ENCODE peak calls at places on chromosome 12, in four cellular contexts. G is non-pigmented ciliary epithelial cell, S is Right ventricle myocardium superior, Z is mucosa of gallbladder. B is an unnamed sample.

GRCh38 chr12:49410833-49411232 is 43.6 kb downstream of the SPATS2 start:
- DNase-seq in Z (no peak), G (no peak), S (no peak), B (no peak)

GRCh38 chr12:87439990-87440827 is 589.0 kb downstream of the C12orf50 start:
- DNase-seq in G (peak), S (no peak), Z (peak), B (no peak)

GRCh38 chr12:92193063-92193462 is 47.4 kb upstream of the BTG1 start:
- DNase-seq in G (no peak), Z (no peak), S (no peak), B (no peak)

GRCh38 chr12:117012189-117012805 is 86.9 kb downstream of the TESC start:
- DNase-seq in S (no peak), G (no peak), Z (no peak), B (no peak)

GRCh38 chr12:45729233-45730115 is at the start of gene ARID2:
- DNase-seq in G (no peak), S (peak), Z (peak), B (no peak)

GRCh38 chr12:122944588-122944987 is 21.7 kb downstream of the ABCB9 start:
- DNase-seq in Z (peak), S (no peak), G (no peak), B (no peak)

GRCh38 chr12:53399896-53400295 is 19.9 kb downstream of the SP1 start:
- DNase-seq in G (no peak), S (no peak), Z (no peak), B (peak)

GRCh38 chr12:68572650-68573049 is 38.0 kb upstream of the RAP1B start:
- DNase-seq in G (no peak), Z (no peak), S (no peak), B (no peak)

GRCh38 chr12:103505371-103506236 is 9.8 kb upstream of the C12orf42 start:
- DNase-seq in G (no peak), S (no peak), Z (no peak), B (no peak)

GRCh38 chr12:15372313-15372712 is 50.0 kb downstream of the PTPRO start:
- DNase-seq in G (no peak), S (no peak), Z (no peak), B (no peak)

GRCh38 chr12:122355702-122356101 is 66.8 kb downstream of the CLIP1 start:
- DNase-seq in G (no peak), Z (no peak), S (no peak), B (no peak)

GRCh38 chr12:50637870-50638481 is 125.9 kb upstream of the ATF1 start:
- DNase-seq in S (no peak), G (no peak), Z (no peak), B (no peak)

GRCh38 chr12:93608313-93608712 is 35.8 kb downstream of the SOCS2 start:
- DNase-seq in Z (no peak), G (no peak), S (no peak), B (no peak)

GRCh38 chr12:125134576-125134975 is 69.3 kb downstream of the AACS start:
- DNase-seq in Z (no peak), S (no peak), G (no peak), B (no peak)

GRCh38 chr12:21710944-21711343 is 53.3 kb upstream of the LDHB start:
- DNase-seq in Z (no peak), G (no peak), S (no peak), B (no peak)

GRCh38 chr12:108884116-108885012 is 4.5 kb downstream of the DAO start:
- DNase-seq in Z (peak), S (peak), G (no peak), B (no peak)

GRCh38 chr12:53344824-53345485 is 8.8 kb upstream of the SP7 start:
- DNase-seq in Z (peak), S (peak), G (no peak), B (no peak)

GRCh38 chr12:71947645-71948105 is 9.0 kb downstream of the TPH2 start:
- DNase-seq in G (no peak), Z (peak), S (no peak), B (no peak)

GRCh38 chr12:75889214-75889613 is 142.4 kb downstream of the PHLDA1 start:
- DNase-seq in G (no peak), S (no peak), Z (no peak), B (no peak)

GRCh38 chr12:124456652-124457152 is 110.7 kb downstream of the NCOR2 start:
- DNase-seq in Z (no peak), G (no peak), S (peak), B (no peak)

GRCh38 chr12:125092872-125093680 is 27.8 kb downstream of the AACS start:
- DNase-seq in Z (peak), G (no peak), S (peak), B (no peak)

GRCh38 chr12:26701604-26702215 is 131.3 kb downstream of the ITPR2 start:
- DNase-seq in Z (no peak), S (no peak), G (no peak), B (no peak)

GRCh38 chr12:9632766-9633165 is 25.1 kb upstream of the KLRB1 start:
- DNase-seq in G (no peak), S (no peak), Z (no peak), B (no peak)

GRCh38 chr12:123914726-123915345 is 57.8 kb downstream of the CCDC92 start:
- DNase-seq in Z (no peak), G (no peak), S (no peak), B (no peak)

GRCh38 chr12:80551897-80552296 is 107.9 kb downstream of the PTPRQ start:
- DNase-seq in G (peak), Z (no peak), S (no peak), B (no peak)

GRCh38 chr12:132219323-132219722 is 75.1 kb downstream of the NOC4L start:
- DNase-seq in Z (no peak), G (no peak), S (no peak), B (no peak)

GRCh38 chr12:92337128-92337527 is 191.5 kb upstream of the BTG1 start:
- DNase-seq in S (no peak), G (no peak), Z (no peak), B (no peak)

GRCh38 chr12:69095765-69096477 is 143.4 kb upstream of the CPSF6 start:
- DNase-seq in Z (no peak), G (no peak), S (no peak), B (no peak)

GRCh38 chr12:4909734-4910501 is at the start of gene KCNA1:
- DNase-seq in Z (no peak), S (peak), G (no peak), B (no peak)

GRCh38 chr12:46224401-46224800 is 44.4 kb downstream of the SLC38A1 start:
- DNase-seq in G (no peak), Z (peak), S (peak), B (no peak)

GRCh38 chr12:58916891-58917570 is 3.3 kb downstream of the LRIG3 start:
- DNase-seq in Z (no peak), S (no peak), G (peak), B (no peak)

GRCh38 chr12:97985834-97986233 is 523.2 kb downstream of the RMST start:
- DNase-seq in Z (no peak), G (no peak), S (no peak), B (no peak)

B was measured in mesenteric fat pad.